ENCODE peak calls at places on chromosomes 16 and 17, in six cellular contexts. J is BJ; E is activated naive CD4-positive, alpha-beta T cell treated with Interleukin-2 at 50 U/mL for 16 hours; P is stimulated activated CD8-positive, alpha-beta memory T cell treated with anti-CD3 and anti-CD28 coated beads, Interleukin-7, amount 100 ng/mL, for 24 hours; U is IMR-90; C is GM23248. T is an unnamed sample.

GRCh38 chr16:64543401-64543800 is 578.5 kb downstream of the CDH11 start:
- DNase-seq in E (no peak), P (no peak), U (no peak), J (peak; percentile 15), C (peak; percentile 17), T (no peak)

GRCh38 chr16:89300311-89300975 is 82.9 kb downstream of the ZNF778 start:
- DNase-seq in E (no peak), P (no peak), J (no peak), C (no peak), U (peak; percentile 65), T (no peak)

GRCh38 chr16:81530296-81530721 is 85.7 kb downstream of the CMIP start:
- DNase-seq in U (no peak), J (no peak), C (no peak), P (no peak), E (no peak), T (no peak)

GRCh38 chr17:19409066-19409465 is 2.0 kb upstream of the RNF112 start:
- DNase-seq in E (no peak), P (no peak), J (no peak), C (no peak), U (no peak), T (no peak)

GRCh38 chr17:64036198-64036922 is 15.9 kb upstream of the ICAM2 start:
- DNase-seq in P (no peak), E (no peak), J (no peak), C (no peak), U (no peak), T (no peak)

GRCh38 chr17:237406-237955 is 56.0 kb upstream of the DOC2B start:
- DNase-seq in E (no peak), P (no peak), J (no peak), U (no peak), C (no peak), T (no peak)

GRCh38 chr17:8611671-8612298 is 18.7 kb downstream of the MYH10 start:
- DNase-seq in E (no peak), J (peak; percentile 51), P (no peak), U (peak; percentile 47), C (peak; percentile 57), T (no peak)

GRCh38 chr17:80068301-80069160 is 32.1 kb downstream of the CCDC40 start:
- DNase-seq in J (no peak), U (peak; percentile 89), E (no peak), P (no peak), C (peak; percentile 31), T (peak; percentile 37)

GRCh38 chr17:40485851-40486512 is 15.4 kb downstream of the TNS4 start:
- DNase-seq in E (peak; percentile 27), P (no peak), C (peak; percentile 98), J (peak; percentile 99), U (peak; percentile 100), T (peak; percentile 99)

GRCh38 chr16:17334096-17334495 is 136.7 kb downstream of the XYLT1 start:
- DNase-seq in P (no peak), U (peak; percentile 96), C (peak; percentile 97), E (no peak), J (no peak), T (no peak)

GRCh38 chr16:30063893-30064745 is 1.4 kb upstream of the ALDOA start:
- DNase-seq in P (peak; percentile 50), U (peak; percentile 37), C (peak; percentile 56), E (peak; percentile 73), J (no peak), T (no peak)

GRCh38 chr17:15106540-15106939 is 158.6 kb downstream of the PMP22 start:
- DNase-seq in P (no peak), E (no peak), U (peak; percentile 45), J (no peak), C (peak; percentile 79), T (no peak)

GRCh38 chr16:55543470-55543869 is 23.0 kb upstream of the CAPNS2 start:
- DNase-seq in P (no peak), C (peak; percentile 66), J (no peak), U (peak; percentile 41), E (no peak), T (no peak)

GRCh38 chr16:59886021-59886420 is 1151.9 kb upstream of the GOT2 start:
- DNase-seq in P (no peak), C (peak; percentile 71), E (no peak), U (peak; percentile 5), J (peak; percentile 89), T (peak; percentile 30)

GRCh38 chr16:17768257-17768656 is 297.5 kb upstream of the XYLT1 start:
- DNase-seq in E (no peak), C (peak; percentile 69), U (peak; percentile 62), P (no peak), J (peak; percentile 68), T (no peak)

GRCh38 chr17:47719411-47720152 is 13.5 kb upstream of the TBX21 start:
- DNase-seq in P (peak; percentile 61), C (peak; percentile 83), J (peak; percentile 17), E (peak; percentile 82), U (peak; percentile 72), T (peak; percentile 18)

GRCh38 chr17:29216181-29216580 is 30.5 kb upstream of the CRYBA1 start:
- DNase-seq in P (no peak), C (no peak), E (no peak), U (no peak), J (no peak), T (no peak)

GRCh38 chr17:74601944-74602572 is 10.0 kb upstream of the CD300LD start:
- DNase-seq in E (peak; percentile 19), U (peak; percentile 15), J (no peak), C (peak; percentile 64), P (no peak), T (no peak)

GRCh38 chr17:14784997-14785696 is 480.0 kb downstream of the PMP22 start:
- DNase-seq in P (no peak), U (no peak), C (no peak), J (no peak), E (peak; percentile 18), T (no peak)

GRCh38 chr16:1781758-1782407 is 488 bp downstream of the SPSB3 start:
- DNase-seq in U (peak; percentile 6), E (peak; percentile 44), P (no peak), C (peak; percentile 72), J (no peak), T (no peak)

T was measured in non-pigmented ciliary epithelial cell.